ENCODE peak calls at places on chromosomes 12 and 14, in six cellular contexts. B is cardiac muscle cell, T is tibial artery, U is prostate gland, X is brain microvascular endothelial cell, Q is activated T-cell treated with anti-CD3 and anti-CD28 coated beads for 48 hours. N is an unnamed sample.

GRCh38 chr14:90759370-90760054 is 56.7 kb downstream of the TTC7B start:
- DNase-seq in X (no peak), B (no peak), Q (no peak), U (no peak), T (no peak), N (no peak)

GRCh38 chr14:54396183-54396492 is 669 bp upstream of the CDKN3 start:
- DNase-seq in X (no peak), T (no peak), Q (no peak), B (no peak), U (no peak), N (no peak)

GRCh38 chr12:26648584-26648983 is 184.4 kb downstream of the ITPR2 start:
- DNase-seq in T (no peak), U (no peak), B (peak), Q (no peak), X (peak), N (no peak)

GRCh38 chr14:82720931-82721330 is 1187.3 kb upstream of the SEL1L start:
- DNase-seq in B (peak), Q (no peak), X (no peak), T (no peak), U (peak), N (no peak)

GRCh38 chr14:63852271-63852816 is 460 bp upstream of the SYNE2 start:
- DNase-seq in X (no peak), Q (no peak), T (no peak), U (no peak), B (peak), N (no peak)

GRCh38 chr12:130031571-130032189 is 127.9 kb upstream of the TMEM132D start:
- DNase-seq in T (no peak), B (peak), U (no peak), Q (peak), X (peak), N (peak)

GRCh38 chr12:12486661-12487240 is 75.9 kb downstream of the DUSP16 start:
- DNase-seq in B (no peak), X (no peak), T (no peak), Q (no peak), U (no peak), N (no peak)

GRCh38 chr14:100037351-100037750 is 27.9 kb upstream of the EVL start:
- DNase-seq in Q (no peak), X (no peak), T (no peak), B (peak), U (no peak), N (no peak)

GRCh38 chr12:110251381-110251780 is 29.7 kb upstream of the ATP2A2 start:
- DNase-seq in T (no peak), U (no peak), Q (no peak), B (no peak), X (no peak), N (no peak)

GRCh38 chr14:103624860-103625259 is 4.2 kb upstream of the KLC1 start:
- DNase-seq in U (peak), Q (no peak), B (peak), X (peak), T (peak), N (peak)

GRCh38 chr14:102472815-102473158 is 36.8 kb downstream of the ANKRD9 start:
- DNase-seq in B (no peak), U (peak), T (no peak), Q (no peak), X (no peak), N (no peak)

GRCh38 chr14:70416717-70417349 is at the start of gene SYNJ2BP:
- DNase-seq in U (peak), B (peak), Q (peak), T (peak), X (peak), N (peak)

GRCh38 chr12:132423251-132424117 is 66.5 kb upstream of the FBRSL1 start:
- DNase-seq in X (no peak), Q (no peak), U (no peak), B (no peak), T (no peak), N (no peak)

GRCh38 chr12:46965137-46965536 is 114.3 kb upstream of the PCED1B start:
- DNase-seq in T (no peak), U (no peak), B (no peak), Q (no peak), X (no peak), N (no peak)